ENCODE peak calls at places on chromosomes 11 and 22, in ten cellular contexts. One of them, this sample, is unnamed.

GRCh38 chr11:35160248-35160820 is 21.4 kb downstream of the CD44 start:
- DNase-seq in dorsolateral prefrontal cortex: no peak
- DNase-seq in cardiac fibroblast: no peak
- DNase-seq in naive thymus-derived CD4-positive, alpha-beta T cell: peak; percentile 76
- DNase-seq in NCI-H1105: no peak
- DNase-seq in non-pigmented ciliary epithelial cell: no peak
- DNase-seq in caudate nucleus: no peak
- DNase-seq in T follicular helper cell: no peak
- DNase-seq in stimulated activated CD8-positive, alpha-beta memory T cell treated with anti-CD3 and anti-CD28 coated beads, Interleukin-4, amount 100 ng/mL, for 1 hour: no peak
- DNase-seq in HFF-Myc: no peak
- DNase-seq in this sample: no peak

GRCh38 chr11:120511804-120512726 is 517 bp downstream of the GRIK4 start:
- DNase-seq in naive thymus-derived CD4-positive, alpha-beta T cell: no peak
- DNase-seq in dorsolateral prefrontal cortex: no peak
- DNase-seq in NCI-H1105: no peak
- DNase-seq in non-pigmented ciliary epithelial cell: no peak
- DNase-seq in T follicular helper cell: no peak
- DNase-seq in cardiac fibroblast: no peak
- DNase-seq in stimulated activated CD8-positive, alpha-beta memory T cell treated with anti-CD3 and anti-CD28 coated beads, Interleukin-4, amount 100 ng/mL, for 1 hour: no peak
- DNase-seq in caudate nucleus: no peak
- DNase-seq in HFF-Myc: no peak
- DNase-seq in this sample: no peak

GRCh38 chr11:69684651-69685050 is 9.5 kb upstream of the LTO1 start:
- DNase-seq in stimulated activated CD8-positive, alpha-beta memory T cell treated with anti-CD3 and anti-CD28 coated beads, Interleukin-4, amount 100 ng/mL, for 1 hour: no peak
- DNase-seq in T follicular helper cell: no peak
- DNase-seq in cardiac fibroblast: no peak
- DNase-seq in NCI-H1105: no peak
- DNase-seq in caudate nucleus: no peak
- DNase-seq in dorsolateral prefrontal cortex: no peak
- DNase-seq in naive thymus-derived CD4-positive, alpha-beta T cell: no peak
- DNase-seq in HFF-Myc: no peak
- DNase-seq in non-pigmented ciliary epithelial cell: no peak
- DNase-seq in this sample: no peak

GRCh38 chr11:119409731-119410130 is 13.2 kb downstream of the THY1 start:
- DNase-seq in T follicular helper cell: no peak
- DNase-seq in cardiac fibroblast: no peak
- DNase-seq in NCI-H1105: no peak
- DNase-seq in HFF-Myc: no peak
- DNase-seq in dorsolateral prefrontal cortex: no peak
- DNase-seq in caudate nucleus: no peak
- DNase-seq in stimulated activated CD8-positive, alpha-beta memory T cell treated with anti-CD3 and anti-CD28 coated beads, Interleukin-4, amount 100 ng/mL, for 1 hour: no peak
- DNase-seq in non-pigmented ciliary epithelial cell: no peak
- DNase-seq in naive thymus-derived CD4-positive, alpha-beta T cell: no peak
- DNase-seq in this sample: no peak

GRCh38 chr22:20396639-20397038 is 2.7 kb downstream of the ZNF74 start:
- DNase-seq in NCI-H1105: no peak
- DNase-seq in HFF-Myc: no peak
- DNase-seq in non-pigmented ciliary epithelial cell: no peak
- DNase-seq in T follicular helper cell: no peak
- DNase-seq in caudate nucleus: no peak
- DNase-seq in cardiac fibroblast: peak; percentile 16
- DNase-seq in dorsolateral prefrontal cortex: no peak
- DNase-seq in stimulated activated CD8-positive, alpha-beta memory T cell treated with anti-CD3 and anti-CD28 coated beads, Interleukin-4, amount 100 ng/mL, for 1 hour: no peak
- DNase-seq in naive thymus-derived CD4-positive, alpha-beta T cell: no peak
- DNase-seq in this sample: no peak

GRCh38 chr22:44182591-44183588 is 2.2 kb downstream of the PARVG start:
- DNase-seq in caudate nucleus: no peak
- DNase-seq in T follicular helper cell: no peak
- DNase-seq in dorsolateral prefrontal cortex: no peak
- DNase-seq in NCI-H1105: no peak
- DNase-seq in non-pigmented ciliary epithelial cell: no peak
- DNase-seq in HFF-Myc: no peak
- DNase-seq in stimulated activated CD8-positive, alpha-beta memory T cell treated with anti-CD3 and anti-CD28 coated beads, Interleukin-4, amount 100 ng/mL, for 1 hour: peak; percentile 15
- DNase-seq in naive thymus-derived CD4-positive, alpha-beta T cell: peak; percentile 36
- DNase-seq in cardiac fibroblast: no peak
- DNase-seq in this sample: peak; percentile 22

GRCh38 chr22:32217465-32217864 is 12.6 kb upstream of the RFPL2 start:
- DNase-seq in NCI-H1105: no peak
- DNase-seq in HFF-Myc: no peak
- DNase-seq in T follicular helper cell: no peak
- DNase-seq in non-pigmented ciliary epithelial cell: no peak
- DNase-seq in stimulated activated CD8-positive, alpha-beta memory T cell treated with anti-CD3 and anti-CD28 coated beads, Interleukin-4, amount 100 ng/mL, for 1 hour: no peak
- DNase-seq in dorsolateral prefrontal cortex: no peak
- DNase-seq in naive thymus-derived CD4-positive, alpha-beta T cell: no peak
- DNase-seq in caudate nucleus: no peak
- DNase-seq in cardiac fibroblast: no peak
- DNase-seq in this sample: no peak

GRCh38 chr11:13928566-13929251 is 33.8 kb upstream of the SPON1 start:
- DNase-seq in dorsolateral prefrontal cortex: no peak
- DNase-seq in caudate nucleus: no peak
- DNase-seq in T follicular helper cell: no peak
- DNase-seq in non-pigmented ciliary epithelial cell: peak; percentile 61
- DNase-seq in cardiac fibroblast: peak; percentile 87
- DNase-seq in stimulated activated CD8-positive, alpha-beta memory T cell treated with anti-CD3 and anti-CD28 coated beads, Interleukin-4, amount 100 ng/mL, for 1 hour: no peak
- DNase-seq in HFF-Myc: peak; percentile 15
- DNase-seq in naive thymus-derived CD4-positive, alpha-beta T cell: no peak
- DNase-seq in NCI-H1105: no peak
- DNase-seq in this sample: no peak

GRCh38 chr11:24134879-24135588 is 361.8 kb upstream of the LUZP2 start:
- DNase-seq in T follicular helper cell: no peak
- DNase-seq in stimulated activated CD8-positive, alpha-beta memory T cell treated with anti-CD3 and anti-CD28 coated beads, Interleukin-4, amount 100 ng/mL, for 1 hour: no peak
- DNase-seq in caudate nucleus: no peak
- DNase-seq in cardiac fibroblast: no peak
- DNase-seq in non-pigmented ciliary epithelial cell: no peak
- DNase-seq in naive thymus-derived CD4-positive, alpha-beta T cell: no peak
- DNase-seq in dorsolateral prefrontal cortex: no peak
- DNase-seq in HFF-Myc: no peak
- DNase-seq in NCI-H1105: no peak
- DNase-seq in this sample: no peak

GRCh38 chr11:35308157-35308556 is 111.2 kb downstream of the SLC1A2 start:
- DNase-seq in HFF-Myc: no peak
- DNase-seq in caudate nucleus: no peak
- DNase-seq in cardiac fibroblast: no peak
- DNase-seq in stimulated activated CD8-positive, alpha-beta memory T cell treated with anti-CD3 and anti-CD28 coated beads, Interleukin-4, amount 100 ng/mL, for 1 hour: no peak
- DNase-seq in dorsolateral prefrontal cortex: no peak
- DNase-seq in naive thymus-derived CD4-positive, alpha-beta T cell: no peak
- DNase-seq in non-pigmented ciliary epithelial cell: no peak
- DNase-seq in NCI-H1105: no peak
- DNase-seq in T follicular helper cell: no peak
- DNase-seq in this sample: no peak

GRCh38 chr11:2886191-2886894 is 768 bp upstream of the CDKN1C start:
- DNase-seq in caudate nucleus: no peak
- DNase-seq in stimulated activated CD8-positive, alpha-beta memory T cell treated with anti-CD3 and anti-CD28 coated beads, Interleukin-4, amount 100 ng/mL, for 1 hour: no peak
- DNase-seq in dorsolateral prefrontal cortex: no peak
- DNase-seq in HFF-Myc: no peak
- DNase-seq in T follicular helper cell: no peak
- DNase-seq in NCI-H1105: no peak
- DNase-seq in naive thymus-derived CD4-positive, alpha-beta T cell: no peak
- DNase-seq in non-pigmented ciliary epithelial cell: no peak
- DNase-seq in cardiac fibroblast: peak; percentile 48
- DNase-seq in this sample: no peak

GRCh38 chr11:118923721-118924587 is 1.8 kb downstream of the BCL9L start:
- DNase-seq in T follicular helper cell: no peak
- DNase-seq in non-pigmented ciliary epithelial cell: no peak
- DNase-seq in naive thymus-derived CD4-positive, alpha-beta T cell: no peak
- DNase-seq in dorsolateral prefrontal cortex: no peak
- DNase-seq in caudate nucleus: no peak
- DNase-seq in cardiac fibroblast: no peak
- DNase-seq in NCI-H1105: no peak
- DNase-seq in stimulated activated CD8-positive, alpha-beta memory T cell treated with anti-CD3 and anti-CD28 coated beads, Interleukin-4, amount 100 ng/mL, for 1 hour: no peak
- DNase-seq in HFF-Myc: no peak
- DNase-seq in this sample: no peak

GRCh38 chr11:67607507-67607906 is 771 bp downstream of the NDUFV1 start:
- DNase-seq in cardiac fibroblast: no peak
- DNase-seq in dorsolateral prefrontal cortex: no peak
- DNase-seq in stimulated activated CD8-positive, alpha-beta memory T cell treated with anti-CD3 and anti-CD28 coated beads, Interleukin-4, amount 100 ng/mL, for 1 hour: no peak
- DNase-seq in naive thymus-derived CD4-positive, alpha-beta T cell: no peak
- DNase-seq in caudate nucleus: no peak
- DNase-seq in NCI-H1105: no peak
- DNase-seq in non-pigmented ciliary epithelial cell: no peak
- DNase-seq in T follicular helper cell: no peak
- DNase-seq in HFF-Myc: no peak
- DNase-seq in this sample: no peak

GRCh38 chr22:24134090-24134846 is 47.0 kb upstream of the SUSD2 start:
- DNase-seq in T follicular helper cell: peak; percentile 44
- DNase-seq in HFF-Myc: no peak
- DNase-seq in cardiac fibroblast: no peak
- DNase-seq in non-pigmented ciliary epithelial cell: no peak
- DNase-seq in NCI-H1105: no peak
- DNase-seq in naive thymus-derived CD4-positive, alpha-beta T cell: peak; percentile 90
- DNase-seq in caudate nucleus: peak; percentile 21
- DNase-seq in dorsolateral prefrontal cortex: peak; percentile 92
- DNase-seq in stimulated activated CD8-positive, alpha-beta memory T cell treated with anti-CD3 and anti-CD28 coated beads, Interleukin-4, amount 100 ng/mL, for 1 hour: peak; percentile 74
- DNase-seq in this sample: peak; percentile 37

GRCh38 chr11:72673943-72674828 is at the start of gene PDE2A:
- DNase-seq in stimulated activated CD8-positive, alpha-beta memory T cell treated with anti-CD3 and anti-CD28 coated beads, Interleukin-4, amount 100 ng/mL, for 1 hour: no peak
- DNase-seq in naive thymus-derived CD4-positive, alpha-beta T cell: no peak
- DNase-seq in non-pigmented ciliary epithelial cell: no peak
- DNase-seq in T follicular helper cell: no peak
- DNase-seq in NCI-H1105: no peak
- DNase-seq in caudate nucleus: no peak
- DNase-seq in HFF-Myc: no peak
- DNase-seq in dorsolateral prefrontal cortex: peak; percentile 62
- DNase-seq in cardiac fibroblast: no peak
- DNase-seq in this sample: no peak

GRCh38 chr11:1177020-1177770 is 19.4 kb downstream of the MUC5AC start:
- DNase-seq in NCI-H1105: no peak
- DNase-seq in cardiac fibroblast: no peak
- DNase-seq in naive thymus-derived CD4-positive, alpha-beta T cell: no peak
- DNase-seq in stimulated activated CD8-positive, alpha-beta memory T cell treated with anti-CD3 and anti-CD28 coated beads, Interleukin-4, amount 100 ng/mL, for 1 hour: no peak
- DNase-seq in T follicular helper cell: no peak
- DNase-seq in dorsolateral prefrontal cortex: no peak
- DNase-seq in non-pigmented ciliary epithelial cell: no peak
- DNase-seq in caudate nucleus: no peak
- DNase-seq in HFF-Myc: no peak
- DNase-seq in this sample: no peak

GRCh38 chr22:37735054-37735453 is 38.2 kb downstream of the TRIOBP start:
- DNase-seq in HFF-Myc: no peak
- DNase-seq in dorsolateral prefrontal cortex: no peak
- DNase-seq in cardiac fibroblast: no peak
- DNase-seq in naive thymus-derived CD4-positive, alpha-beta T cell: no peak
- DNase-seq in stimulated activated CD8-positive, alpha-beta memory T cell treated with anti-CD3 and anti-CD28 coated beads, Interleukin-4, amount 100 ng/mL, for 1 hour: no peak
- DNase-seq in non-pigmented ciliary epithelial cell: no peak
- DNase-seq in caudate nucleus: no peak
- DNase-seq in NCI-H1105: no peak
- DNase-seq in T follicular helper cell: no peak
- DNase-seq in this sample: no peak

GRCh38 chr22:28282346-28282745 is 363.3 kb upstream of the PITPNB start:
- DNase-seq in T follicular helper cell: no peak
- DNase-seq in NCI-H1105: no peak
- DNase-seq in naive thymus-derived CD4-positive, alpha-beta T cell: no peak
- DNase-seq in non-pigmented ciliary epithelial cell: peak; percentile 6
- DNase-seq in cardiac fibroblast: peak; percentile 16
- DNase-seq in dorsolateral prefrontal cortex: no peak
- DNase-seq in HFF-Myc: no peak
- DNase-seq in caudate nucleus: no peak
- DNase-seq in stimulated activated CD8-positive, alpha-beta memory T cell treated with anti-CD3 and anti-CD28 coated beads, Interleukin-4, amount 100 ng/mL, for 1 hour: no peak
- DNase-seq in this sample: no peak

GRCh38 chr22:50329236-50329635 is 2.4 kb upstream of the DENND6B start:
- DNase-seq in stimulated activated CD8-positive, alpha-beta memory T cell treated with anti-CD3 and anti-CD28 coated beads, Interleukin-4, amount 100 ng/mL, for 1 hour: no peak
- DNase-seq in cardiac fibroblast: no peak
- DNase-seq in caudate nucleus: no peak
- DNase-seq in non-pigmented ciliary epithelial cell: no peak
- DNase-seq in HFF-Myc: no peak
- DNase-seq in NCI-H1105: no peak
- DNase-seq in T follicular helper cell: no peak
- DNase-seq in dorsolateral prefrontal cortex: no peak
- DNase-seq in naive thymus-derived CD4-positive, alpha-beta T cell: no peak
- DNase-seq in this sample: no peak

GRCh38 chr11:114285599-114285998 is 10.6 kb upstream of the NNMT start:
- DNase-seq in dorsolateral prefrontal cortex: no peak
- DNase-seq in NCI-H1105: no peak
- DNase-seq in cardiac fibroblast: peak; percentile 71
- DNase-seq in stimulated activated CD8-positive, alpha-beta memory T cell treated with anti-CD3 and anti-CD28 coated beads, Interleukin-4, amount 100 ng/mL, for 1 hour: no peak
- DNase-seq in non-pigmented ciliary epithelial cell: no peak
- DNase-seq in naive thymus-derived CD4-positive, alpha-beta T cell: no peak
- DNase-seq in caudate nucleus: no peak
- DNase-seq in T follicular helper cell: no peak
- DNase-seq in HFF-Myc: no peak
- DNase-seq in this sample: no peak

This sample was measured in T-helper 9 cell.